ENCODE peak calls at places on chromosomes 13 and 19, in eight cellular contexts. R, B, Y, Q, I, V, X and D are unnamed samples.

GRCh38 chr19:802888-803561 is 5.8 kb downstream of the PTBP1 start:
- DNase-seq in Y (no peak), B (no peak), R (no peak), I (no peak), X (no peak), V (no peak), Q (no peak), D (no peak)

GRCh38 chr13:105817011-105817410 is 718.5 kb downstream of the EFNB2 start:
- DNase-seq in B (no peak), I (no peak), V (no peak), X (peak), R (no peak), Q (no peak), Y (no peak), D (peak)

GRCh38 chr13:29428310-29428991 is 167.0 kb downstream of the SLC7A1 start:
- DNase-seq in X (no peak), I (no peak), B (no peak), Y (peak), R (no peak), Q (no peak), V (no peak), D (no peak)

GRCh38 chr13:34849406-34849805 is 92.7 kb upstream of the NBEA start:
- DNase-seq in R (no peak), V (no peak), X (no peak), B (no peak), Y (no peak), I (no peak), Q (no peak), D (no peak)

GRCh38 chr19:1407662-1408299 is 395 bp downstream of the DAZAP1 start:
- DNase-seq in V (no peak), Q (no peak), I (no peak), R (no peak), Y (no peak), X (no peak), B (no peak), D (no peak)

GRCh38 chr13:65656740-65657329 is 1573.3 kb downstream of the PCDH9 start:
- DNase-seq in Q (no peak), B (no peak), Y (peak), V (no peak), I (peak), X (peak), R (no peak), D (no peak)

GRCh38 chr19:5463959-5464358 is 8.7 kb downstream of the ZNRF4 start:
- DNase-seq in R (no peak), B (no peak), Y (no peak), I (no peak), X (no peak), V (peak), Q (no peak), D (no peak)

GRCh38 chr13:112249644-112250610 is 126.2 kb upstream of the SPACA7 start:
- DNase-seq in X (no peak), Y (no peak), Q (no peak), R (no peak), I (no peak), B (peak), V (no peak), D (no peak)

GRCh38 chr19:29620931-29621351 is 14.9 kb downstream of the POP4 start:
- DNase-seq in I (no peak), Y (no peak), Q (no peak), X (no peak), B (no peak), R (no peak), V (no peak), D (no peak)

GRCh38 chr13:114105351-114106225 is 26.8 kb downstream of the RASA3 start:
- DNase-seq in R (no peak), B (no peak), Q (no peak), V (no peak), I (no peak), X (no peak), Y (no peak), D (no peak)
- H3K4me3 ChIP-seq in R (no peak), B (no peak), Q (peak), V (no peak), I (no peak), X (no peak), Y (no peak), D (no peak)

DNA sequence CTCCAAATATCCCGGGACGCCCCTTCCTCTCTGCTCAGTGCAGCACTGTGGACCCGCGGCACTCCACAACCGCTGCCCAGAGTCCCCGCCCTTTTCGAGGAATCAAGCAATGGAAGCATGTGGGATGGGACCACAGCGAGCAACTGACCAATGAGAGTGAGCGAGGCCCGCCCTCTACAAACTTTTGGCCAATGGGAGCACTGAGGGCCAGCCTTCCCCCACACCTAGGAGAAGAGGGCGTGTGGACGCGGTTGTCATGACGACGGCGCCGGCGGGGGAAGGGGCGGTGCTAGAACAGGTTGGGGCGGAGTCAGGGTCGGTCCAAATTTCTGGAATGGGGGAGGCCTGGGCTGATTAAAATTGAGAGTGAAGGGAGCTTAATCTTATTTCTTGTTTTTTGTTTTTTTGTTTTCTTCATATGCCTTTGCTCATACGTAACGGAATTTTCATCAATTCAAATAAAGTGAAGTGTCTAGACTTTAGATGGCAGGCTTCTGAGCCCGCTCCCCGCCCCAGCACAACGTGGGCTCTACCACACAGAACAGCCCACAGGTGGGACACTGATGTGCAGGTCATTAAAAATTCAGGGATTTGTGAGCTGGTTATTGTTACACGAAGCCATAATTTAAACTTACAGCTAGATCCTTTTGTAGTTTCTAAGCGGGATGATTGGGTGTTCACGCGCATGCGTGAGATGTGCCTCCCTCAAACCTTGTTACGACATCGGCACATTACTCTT is at the start of gene DNAAF3:
- DNase-seq in Q (peak), X (peak), R (peak), B (peak), Y (peak), V (peak), I (peak), D (peak)
- TF ChIP-seq CTCF in Q (no peak), X (no peak), R (no peak), B (no peak), Y (no peak), V (no peak), I (no peak), D (no peak)

GRCh38 chr13:99798756-99799155 is 172.8 kb downstream of the ZIC5 start:
- DNase-seq in I (no peak), Y (no peak), Q (no peak), B (no peak), X (no peak), V (no peak), R (no peak), D (no peak)

GRCh38 chr13:99796175-99796819 is 175.3 kb downstream of the ZIC5 start:
- DNase-seq in I (peak), B (no peak), X (peak), R (no peak), Q (no peak), Y (peak), V (peak), D (no peak)

GRCh38 chr13:99800004-99800403 is 171.6 kb downstream of the ZIC5 start:
- DNase-seq in Y (no peak), B (no peak), R (no peak), Q (no peak), V (no peak), I (no peak), X (no peak), D (no peak)

GRCh38 chr13:99800951-99801350 is 170.6 kb downstream of the ZIC5 start:
- DNase-seq in B (no peak), I (no peak), X (no peak), V (no peak), Q (no peak), R (no peak), Y (no peak), D (no peak)

GRCh38 chr13:99797716-99798115 is 173.9 kb downstream of the ZIC5 start:
- DNase-seq in B (no peak), Y (no peak), X (no peak), I (no peak), Q (no peak), R (no peak), V (no peak), D (no peak)
- H3K4me3 ChIP-seq in B (no peak), Y (no peak), X (no peak), I (no peak), Q (no peak), R (no peak), V (no peak), D (no peak)

DNA sequence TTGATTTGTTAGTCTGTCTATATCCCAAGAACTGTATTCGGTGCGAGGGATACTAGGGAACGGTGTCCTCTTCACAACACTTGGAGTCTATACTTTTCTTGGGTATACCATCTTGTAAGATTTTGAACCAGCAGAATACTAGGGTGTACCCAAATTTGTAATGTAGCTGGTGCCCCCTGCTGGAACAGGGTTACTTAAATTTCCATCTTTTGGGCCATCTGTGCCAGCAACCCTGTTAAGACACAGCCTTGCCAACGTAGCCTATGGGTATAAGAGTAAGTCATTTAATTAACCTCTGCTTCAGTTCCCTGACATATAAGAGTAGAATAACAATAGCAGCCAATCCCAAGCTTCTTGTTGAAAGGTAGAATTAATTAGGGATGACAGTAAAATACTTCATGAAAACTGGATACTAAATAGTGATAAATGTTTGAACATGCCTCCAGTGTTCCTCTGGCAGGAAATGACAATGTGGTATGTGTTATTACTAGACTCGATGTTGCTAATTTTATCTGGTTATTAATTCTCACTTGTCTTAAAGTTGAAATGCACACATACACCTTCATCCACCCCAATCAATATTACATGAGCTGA is 607.6 kb downstream of the FGF9 start:
- DNase-seq in Y (no peak), X (peak), V (peak), Q (no peak), B (no peak), I (peak), R (no peak), D (no peak)
- TF ChIP-seq CTCF in Y (peak), X (peak), V (peak), Q (no peak), B (peak), I (peak), R (no peak), D (peak)

DNA sequence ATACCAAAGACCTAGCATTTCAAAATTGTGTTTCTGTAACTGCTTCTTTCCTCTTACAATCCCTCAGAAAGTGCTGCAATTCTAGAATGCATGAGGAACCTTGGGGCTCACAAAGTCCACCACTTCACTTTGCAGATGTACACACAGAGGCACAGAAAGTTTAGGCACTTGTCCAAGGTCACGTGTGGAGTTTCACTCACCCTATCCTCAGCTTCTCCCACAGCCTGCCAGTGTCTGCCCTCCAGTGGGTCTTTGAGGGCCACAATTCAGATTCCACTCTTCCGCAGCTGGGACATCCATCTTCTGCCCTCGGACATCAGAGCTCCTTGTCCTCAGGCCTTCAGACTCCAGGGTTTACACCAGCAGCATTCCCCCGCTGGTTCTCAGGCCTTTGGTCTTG is 210.5 kb upstream of the SERP2 start:
- DNase-seq in B (no peak), Q (no peak), R (no peak), I (no peak), Y (no peak), V (no peak), X (no peak), D (no peak)
- H3K4me3 ChIP-seq in B (no peak), Q (no peak), R (no peak), I (no peak), Y (no peak), V (no peak), X (no peak), D (no peak)

GRCh38 chr19:38682195-38682867 is 34.9 kb downstream of the ACTN4 start:
- DNase-seq in Q (no peak), R (no peak), Y (no peak), B (no peak), V (no peak), I (no peak), X (no peak), D (no peak)
- TF ChIP-seq CTCF in Q (no peak), R (no peak), Y (no peak), B (no peak), V (no peak), I (no peak), X (no peak), D (no peak)

GRCh38 chr19:45560686-45561085 is 23.9 kb downstream of the OPA3 start:
- DNase-seq in V (no peak), B (no peak), R (no peak), Y (no peak), X (no peak), I (no peak), Q (no peak), D (no peak)

GRCh38 chr19:45560038-45560437 is 24.6 kb downstream of the OPA3 start:
- DNase-seq in V (no peak), Q (no peak), X (no peak), Y (no peak), I (no peak), B (no peak), R (no peak), D (no peak)

GRCh38 chr19:45567609-45568008 is 17.0 kb downstream of the OPA3 start:
- DNase-seq in V (no peak), Y (no peak), Q (no peak), I (no peak), R (no peak), B (no peak), X (peak), D (no peak)

GRCh38 chr19:45568732-45569131 is 15.9 kb downstream of the OPA3 start:
- DNase-seq in B (no peak), I (peak), Y (peak), Q (no peak), R (no peak), V (no peak), X (peak), D (peak)

GRCh38 chr19:45564131-45564780 is 20.3 kb downstream of the OPA3 start:
- DNase-seq in Y (no peak), Q (no peak), B (no peak), R (no peak), I (no peak), V (no peak), X (no peak), D (no peak)
- H3K4me3 ChIP-seq in Y (no peak), Q (no peak), B (no peak), R (no peak), I (no peak), V (no peak), X (no peak), D (no peak)

GRCh38 chr13:19089315-19089714 is 92.3 kb downstream of the TUBA3C start:
- DNase-seq in Y (no peak), I (no peak), R (no peak), V (peak), X (peak), B (no peak), Q (no peak), D (no peak)
- TF ChIP-seq CTCF in Y (no peak), I (no peak), R (no peak), V (peak), X (no peak), B (no peak), Q (no peak), D (no peak)

GRCh38 chr13:21219044-21219381 is 42.6 kb downstream of the MRPL57 start:
- DNase-seq in R (no peak), B (no peak), I (no peak), X (no peak), V (no peak), Y (no peak), Q (no peak), D (no peak)
- H3K4me3 ChIP-seq in R (no peak), B (no peak), I (no peak), X (no peak), V (no peak), Y (no peak), Q (no peak), D (no peak)

GRCh38 chr19:50459067-50459456 is 17.2 kb upstream of the EMC10 start:
- DNase-seq in R (no peak), V (no peak), X (no peak), Y (no peak), Q (no peak), B (no peak), I (no peak), D (no peak)

GRCh38 chr19:50460161-50460765 is 16.0 kb upstream of the EMC10 start:
- DNase-seq in R (peak), Y (peak), V (peak), B (no peak), I (peak), X (peak), Q (no peak), D (peak)

GRCh38 chr19:50458396-50459066 is 17.8 kb upstream of the EMC10 start:
- DNase-seq in I (peak), B (no peak), Y (no peak), Q (no peak), X (no peak), R (no peak), V (no peak), D (no peak)

GRCh38 chr19:50461066-50461875 is 15.0 kb upstream of the EMC10 start:
- DNase-seq in V (peak), Q (no peak), R (peak), B (no peak), Y (peak), I (peak), X (peak), D (peak)

GRCh38 chr19:50459638-50460037 is 16.7 kb upstream of the EMC10 start:
- DNase-seq in Y (no peak), R (no peak), B (no peak), X (no peak), I (no peak), Q (no peak), V (no peak), D (no peak)
- TF ChIP-seq CTCF in Y (no peak), R (no peak), B (no peak), X (no peak), I (no peak), Q (no peak), V (no peak), D (no peak)